ENCODE peak calls at places on chromosomes 4 and X, in ten cellular contexts. C, A, I, X, V, O, Y, Q, B and D are unnamed samples.

GRCh38 chrX:136780738-136781137 is at the start of gene ARHGEF6:
- DNase-seq in A (no peak), V (no peak), Y (no peak), C (no peak), O (no peak), B (peak; percentile 15), X (no peak), I (peak; percentile 38), Q (no peak), D (no peak)

GRCh38 chr4:48254381-48255072 is 15.1 kb downstream of the TEC start:
- DNase-seq in X (no peak), I (no peak), Q (no peak), Y (no peak), C (no peak), O (no peak), V (peak; percentile 82), B (peak; percentile 91), A (peak; percentile 72), D (no peak)

GRCh38 chrX:136386821-136387220 is 86.1 kb downstream of the ADGRG4 start:
- DNase-seq in A (no peak), O (no peak), X (no peak), Y (no peak), I (no peak), V (no peak), Q (no peak), C (no peak), B (no peak), D (no peak)

GRCh38 chr4:165472943-165473676 is 94.3 kb downstream of the CPE start:
- DNase-seq in V (no peak), X (no peak), O (no peak), Q (no peak), I (no peak), Y (no peak), C (no peak), B (no peak), A (no peak), D (no peak)

GRCh38 chr4:27084685-27085356 is 224.2 kb downstream of the STIM2 start:
- DNase-seq in C (no peak), X (peak; percentile 80), A (peak; percentile 61), I (peak; percentile 13), V (peak; percentile 2), Y (peak; percentile 81), B (peak; percentile 23), O (no peak), Q (peak; percentile 43), D (peak; percentile 69)

GRCh38 chr4:6024450-6024960 is 6.3 kb upstream of the C4orf50 start:
- DNase-seq in A (no peak), C (no peak), X (no peak), I (no peak), Q (no peak), O (no peak), B (no peak), Y (no peak), V (no peak), D (no peak)

GRCh38 chrX:150508461-150509367 is 59.7 kb upstream of the MTM1 start:
- DNase-seq in O (no peak), Y (peak; percentile 22), A (peak; percentile 83), Q (peak; percentile 82), X (peak; percentile 82), I (peak; percentile 19), B (peak; percentile 82), C (peak; percentile 77), V (peak; percentile 10), D (peak; percentile 69)

GRCh38 chr4:24229976-24230375 is 340.1 kb upstream of the PPARGC1A start:
- DNase-seq in Q (no peak), A (no peak), B (no peak), O (no peak), V (peak; percentile 82), Y (no peak), I (no peak), C (no peak), X (no peak), D (no peak)

GRCh38 chr4:119025440-119025839 is 110.2 kb upstream of the MYOZ2 start:
- DNase-seq in O (no peak), V (peak; percentile 70), B (no peak), I (peak; percentile 77), Q (peak; percentile 51), C (peak; percentile 58), X (peak; percentile 77), Y (no peak), A (peak; percentile 41), D (peak; percentile 63)

GRCh38 chr4:119027815-119028214 is 107.8 kb upstream of the MYOZ2 start:
- DNase-seq in V (no peak), A (no peak), O (no peak), Q (no peak), B (no peak), I (no peak), X (no peak), C (no peak), Y (no peak), D (no peak)

GRCh38 chr4:119026662-119027444 is 108.8 kb upstream of the MYOZ2 start:
- DNase-seq in I (peak; percentile 35), B (no peak), Y (no peak), C (peak; percentile 39), V (no peak), A (no peak), O (no peak), Q (peak; percentile 51), X (peak; percentile 76), D (no peak)

GRCh38 chr4:119024102-119024501 is 111.5 kb upstream of the MYOZ2 start:
- DNase-seq in Y (no peak), X (no peak), A (no peak), B (no peak), O (no peak), I (no peak), V (no peak), C (no peak), Q (no peak), D (no peak)

GRCh38 chr4:119025916-119026661 is 109.5 kb upstream of the MYOZ2 start:
- DNase-seq in B (no peak), Y (no peak), A (no peak), I (peak; percentile 27), V (peak; percentile 93), O (no peak), C (peak; percentile 64), X (no peak), Q (no peak), D (no peak)
- H3K4me1 ChIP-seq in B (no peaks in the 10 kb centered on the region), Y (no peaks in the 10 kb centered on the region), A (peaks cover 12% of the 10 kb centered on the region), I (peaks cover 6% of the 10 kb centered on the region), V (peaks cover 11% of the 10 kb centered on the region), O (peaks cover 18% of the 10 kb centered on the region), C (no peaks in the 10 kb centered on the region), X (no peaks in the 10 kb centered on the region), Q (peaks cover 11% of the 10 kb centered on the region), D (peaks cover 15% of the 10 kb centered on the region)

GRCh38 chrX:153740631-153741222 is 16.1 kb downstream of the ABCD1 start:
- DNase-seq in I (no peak), Q (no peak), Y (no peak), A (no peak), B (no peak), X (no peak), O (peak; percentile 62), V (no peak), C (no peak), D (no peak)

GRCh38 chrX:153736071-153736820 is 11.6 kb downstream of the ABCD1 start:
- DNase-seq in A (no peak), C (no peak), X (no peak), B (no peak), Y (no peak), Q (no peak), I (no peak), V (no peak), O (peak; percentile 60), D (no peak)

GRCh38 chrX:153736871-153737441 is 12.3 kb downstream of the ABCD1 start:
- DNase-seq in X (no peak), O (peak; percentile 54), Q (no peak), I (no peak), B (no peak), A (no peak), Y (no peak), C (no peak), V (no peak), D (no peak)

GRCh38 chrX:153739754-153740486 is 15.3 kb downstream of the ABCD1 start:
- DNase-seq in Y (no peak), O (peak; percentile 68), B (no peak), I (no peak), C (no peak), Q (no peak), V (no peak), A (no peak), X (no peak), D (no peak)

DNA sequence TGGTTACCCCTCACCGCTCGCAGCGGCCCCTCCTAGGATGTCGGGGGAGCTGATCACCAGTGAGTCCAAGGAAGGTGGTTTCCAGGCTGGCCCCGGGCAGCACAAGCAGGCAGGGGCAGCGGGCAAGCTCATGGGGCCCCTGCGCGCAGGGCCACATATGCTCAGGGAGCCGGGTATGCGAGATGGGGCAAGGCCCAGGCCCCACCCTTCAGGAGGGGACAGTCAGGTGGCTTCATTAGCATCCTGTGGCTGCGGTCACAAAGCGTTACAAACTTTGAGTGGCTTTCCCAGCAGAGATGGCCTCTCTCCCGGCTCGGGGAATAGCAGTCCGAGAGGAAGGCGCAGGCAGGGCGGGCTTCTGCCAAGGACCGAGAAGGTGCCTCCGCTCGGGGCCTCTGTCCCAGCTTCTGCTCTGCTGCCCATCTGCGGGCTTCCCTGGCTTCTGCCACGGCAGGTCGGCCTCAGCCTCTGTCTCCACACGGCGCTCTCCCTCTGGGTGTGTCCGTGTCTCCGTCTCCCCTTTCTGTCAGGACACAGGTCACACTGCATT is 13.5 kb downstream of the ABCD1 start:
- DNase-seq in Y (no peak), O (peak; percentile 69), V (no peak), A (no peak), X (no peak), I (no peak), C (no peak), B (no peak), Q (no peak), D (no peak)
- H3K27ac ChIP-seq in Y (no peak overlapping the region), O (no peak overlapping the region), V (no peak overlapping the region), A (no peak overlapping the region), X (no peak overlapping the region), I (no peak overlapping the region), C (no peak overlapping the region), B (no peak overlapping the region), Q (no peak overlapping the region), D (no peak overlapping the region)

DNA sequence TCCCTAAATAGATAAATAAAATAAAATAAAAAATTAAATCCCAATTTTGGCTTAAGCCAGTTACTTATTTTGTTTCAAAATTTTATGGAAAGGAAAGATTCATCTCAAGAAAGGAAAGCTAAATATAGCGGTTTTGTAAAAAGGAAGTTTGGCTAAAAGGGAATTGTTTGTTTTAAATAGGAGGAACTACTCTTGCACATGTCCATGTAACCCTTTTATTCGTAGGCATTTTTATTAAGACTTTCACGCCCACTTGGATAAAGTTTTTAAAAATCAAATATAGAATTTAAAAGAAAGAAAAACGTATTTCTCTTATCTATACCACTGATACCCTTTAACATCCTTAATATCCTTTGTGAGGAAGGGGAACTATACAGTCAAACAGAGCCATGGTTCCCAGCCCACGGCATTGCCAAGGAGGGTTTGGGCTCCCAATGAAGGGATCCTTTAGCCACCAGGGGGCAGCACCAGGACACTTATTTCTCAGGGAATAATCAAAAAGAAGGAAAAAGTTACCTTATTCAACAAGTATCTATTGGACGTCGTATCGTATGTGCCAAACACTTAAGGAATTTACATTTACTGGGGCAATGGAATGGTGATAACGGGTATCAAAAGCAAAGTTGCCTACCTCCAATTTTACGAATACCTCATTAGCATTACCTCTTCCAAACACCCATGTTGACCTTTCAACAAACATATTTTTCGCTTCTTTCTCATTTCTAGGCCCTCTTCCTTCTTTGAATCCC is 27.7 kb downstream of the CDKN2AIP start:
- DNase-seq in C (peak; percentile 93), Y (peak; percentile 89), B (peak; percentile 96), A (peak; percentile 95), O (peak; percentile 89), X (peak; percentile 95), V (peak; percentile 66), I (peak; percentile 88), Q (peak; percentile 91), D (peak; percentile 88)
- H3K4me3 ChIP-seq in C (peak overlapping the region; percentile 16), Y (no peak overlapping the region), B (no peak overlapping the region), A (no peak overlapping the region), O (no peak overlapping the region), X (no peak overlapping the region), V (no peak overlapping the region), I (no peak overlapping the region), Q (peak overlapping the region; percentile 4), D (no peak overlapping the region)

DNA sequence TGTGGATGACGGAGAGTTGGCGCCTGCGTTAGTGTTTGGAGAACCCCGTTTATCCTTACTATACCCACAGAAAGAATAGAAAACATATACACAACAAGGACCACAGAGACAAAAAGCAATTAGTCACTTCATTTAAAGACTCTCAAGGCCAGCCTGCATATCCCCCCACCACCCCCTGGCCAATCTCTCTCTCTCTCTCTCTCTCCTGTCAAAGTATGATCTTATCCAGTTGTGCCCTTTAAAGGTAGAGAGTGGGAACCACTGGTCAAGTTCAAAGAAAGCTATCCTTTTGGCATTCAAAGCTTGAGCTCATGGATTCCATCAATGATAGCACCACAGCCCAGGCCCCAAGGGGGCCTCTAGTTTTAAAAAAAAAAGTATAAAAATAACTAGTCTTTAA is 180.3 kb upstream of the MBNL3 start:
- DNase-seq in A (no peak), I (no peak), X (no peak), C (no peak), B (no peak), O (no peak), Y (no peak), Q (no peak), V (no peak), D (no peak)
- H3K4me1 ChIP-seq in A (no peaks in the 10 kb centered on the region), I (no peaks in the 10 kb centered on the region), X (no peaks in the 10 kb centered on the region), C (no peaks in the 10 kb centered on the region), B (no peaks in the 10 kb centered on the region), O (no peaks in the 10 kb centered on the region), Y (peaks cover 43% of the 10 kb centered on the region), Q (no peaks in the 10 kb centered on the region), V (no peaks in the 10 kb centered on the region), D (no peaks in the 10 kb centered on the region)